ENCODE peak calls at places on chromosomes 4 and X, in four cellular contexts. U is NCI-H1694, X is WTC11, A is foreskin fibroblast. F is an unnamed sample.

GRCh38 chrX:22433292-22434070 is 160.8 kb downstream of the CBLL2 start:
- DNase-seq in A (no peak), U (no peak), X (peak), F (no peak)

GRCh38 chrX:70174754-70175153 is 2.5 kb upstream of the DGAT2L6 start:
- DNase-seq in U (no peak), X (no peak), A (peak), F (no peak)

GRCh38 chr4:25863906-25864418 is 1.2 kb upstream of the SEL1L3 start:
- DNase-seq in X (peak), U (no peak), A (no peak), F (no peak)

GRCh38 chr4:146049802-146050201 is 111.2 kb upstream of the ZNF827 start:
- DNase-seq in U (no peak), A (no peak), X (no peak), F (no peak)

GRCh38 chr4:148030486-148030885 is 298.6 kb downstream of the ARHGAP10 start:
- DNase-seq in A (no peak), U (no peak), X (no peak), F (peak)

GRCh38 chrX:148878371-148878770 is 378.0 kb downstream of the AFF2 start:
- DNase-seq in X (no peak), A (no peak), U (no peak), F (no peak)

GRCh38 chr4:12902735-12903134 is 581.4 kb downstream of the RAB28 start:
- DNase-seq in A (no peak), X (no peak), U (no peak), F (no peak)

GRCh38 chrX:107505223-107505622 is 55.8 kb downstream of the FRMPD3 start:
- DNase-seq in X (no peak), A (no peak), U (no peak), F (no peak)

GRCh38 chr4:123741906-123742305 is 345.3 kb downstream of the SPRY1 start:
- DNase-seq in X (no peak), U (no peak), A (peak), F (no peak)

F was measured in HL-60.